ENCODE peak calls at places on chromosomes 16 and 17, in four cellular contexts. P is esophagus squamous epithelium, B is left ventricle myocardium inferior, Z is renal cortical epithelial cell. H is an unnamed sample.

GRCh38 chr17:58686980-58687379 is 4.9 kb downstream of the TEX14 start:
- DNase-seq in P (no peak), B (no peak), Z (no peak), H (no peak)

GRCh38 chr17:50055426-50056216 is at the start of gene ITGA3:
- DNase-seq in P (no peak), B (peak; percentile 78), Z (peak; percentile 90), H (peak; percentile 84)

GRCh38 chr17:661509-661908 is 53.1 kb downstream of the VPS53 start:
- DNase-seq in P (no peak), B (no peak), Z (no peak), H (no peak)

GRCh38 chr16:59330030-59330670 is 596.0 kb upstream of the GOT2 start:
- DNase-seq in P (no peak), B (no peak), Z (no peak), H (no peak)

GRCh38 chr16:56777533-56777932 is 47.6 kb downstream of the NUP93 start:
- DNase-seq in P (no peak), B (no peak), Z (no peak), H (no peak)

GRCh38 chr17:74768069-74768762 is 7.9 kb downstream of the NAT9 start:
- DNase-seq in P (no peak), B (peak; percentile 84), Z (peak; percentile 64), H (peak; percentile 82)

GRCh38 chr17:2547176-2547575 is 35.5 kb upstream of the METTL16 start:
- DNase-seq in P (no peak), B (no peak), Z (peak; percentile 32), H (no peak)

GRCh38 chr16:56617212-56618085 is 8.1 kb upstream of the MT1E start:
- DNase-seq in P (no peak), B (peak; percentile 88), Z (peak; percentile 51), H (peak; percentile 90)

GRCh38 chr17:28882154-28882895 is 15.2 kb downstream of the FLOT2 start:
- DNase-seq in P (no peak), B (no peak), Z (no peak), H (no peak)

GRCh38 chr16:11162571-11163268 is 93.3 kb downstream of the SOCS1 start:
- DNase-seq in P (no peak), B (no peak), Z (no peak), H (peak; percentile 22)

GRCh38 chr16:53224932-53225533 is 170.2 kb downstream of the CHD9 start:
- DNase-seq in P (no peak), B (no peak), Z (peak; percentile 33), H (no peak)

GRCh38 chr16:22668318-22668717 is 145.6 kb upstream of the HS3ST2 start:
- DNase-seq in P (no peak), B (no peak), Z (no peak), H (no peak)

GRCh38 chr16:11064846-11065245 is 120.5 kb downstream of the CLEC16A start:
- DNase-seq in P (no peak), B (no peak), Z (no peak), H (no peak)

GRCh38 chr17:71063127-71063526 is 893.8 kb downstream of the KCNJ2 start:
- DNase-seq in P (no peak), B (no peak), Z (no peak), H (no peak)

GRCh38 chr17:1001640-1002411 is 4.9 kb downstream of the TIMM22 start:
- DNase-seq in P (no peak), B (no peak), Z (no peak), H (no peak)

GRCh38 chr16:68737046-68737729 is at the start of gene CDH1:
- DNase-seq in P (no peak), B (no peak), Z (no peak), H (no peak)

GRCh38 chr16:84738255-84739038 is 38.6 kb downstream of the USP10 start:
- DNase-seq in P (no peak), B (peak; percentile 71), Z (peak; percentile 74), H (no peak)

GRCh38 chr16:2518823-2519710 is 1.1 kb upstream of the AMDHD2 start:
- DNase-seq in P (no peak), B (no peak), Z (no peak), H (peak; percentile 73)

GRCh38 chr17:29115906-29116651 is 64.1 kb downstream of the MYO18A start:
- DNase-seq in P (no peak), B (no peak), Z (peak; percentile 33), H (no peak)

GRCh38 chr16:49346459-49346858 is 27.1 kb upstream of the C16orf78 start:
- DNase-seq in P (no peak), B (no peak), Z (no peak), H (no peak)

GRCh38 chr17:42814633-42815399 is 9.3 kb downstream of the BECN1 start:
- DNase-seq in P (no peak), B (no peak), Z (no peak), H (no peak)

GRCh38 chr16:73956592-73957495 is 339.8 kb upstream of the PSMD7 start:
- DNase-seq in P (no peak), B (peak; percentile 43), Z (peak; percentile 46), H (no peak)

GRCh38 chr17:2980211-2980903 is 83.0 kb downstream of the OR1D5 start:
- DNase-seq in P (no peak), B (no peak), Z (no peak), H (no peak)

GRCh38 chr16:6684076-6684673 is 648.5 kb upstream of the RBFOX1 start:
- DNase-seq in P (no peak), B (no peak), Z (peak; percentile 15), H (no peak)

GRCh38 chr17:8289103-8289397 is 580 bp downstream of the RANGRF start:
- DNase-seq in P (no peak), B (peak; percentile 86), Z (no peak), H (peak; percentile 93)

GRCh38 chr17:1693339-1693738 is 8.7 kb upstream of the PRPF8 start:
- DNase-seq in P (no peak), B (no peak), Z (no peak), H (no peak)

GRCh38 chr16:14378131-14378551 is 251.9 kb downstream of the PARN start:
- DNase-seq in P (no peak), B (no peak), Z (no peak), H (no peak)

GRCh38 chr17:56785396-56785795 is 48.3 kb downstream of the C17orf67 start:
- DNase-seq in P (no peak), B (no peak), Z (peak; percentile 46), H (no peak)

GRCh38 chr17:64615025-64615677 is 47.0 kb downstream of the SMURF2 start:
- DNase-seq in P (no peak), B (no peak), Z (peak; percentile 59), H (no peak)

GRCh38 chr17:50660042-50660886 is 25.6 kb downstream of the ABCC3 start:
- DNase-seq in P (no peak), B (peak; percentile 46), Z (no peak), H (no peak)

GRCh38 chr16:6111390-6111789 is 1013.8 kb upstream of the EEF2KMT start:
- DNase-seq in P (no peak), B (no peak), Z (peak; percentile 32), H (no peak)

GRCh38 chr16:4847774-4848587 is 700 bp downstream of the UBN1 start:
- DNase-seq in P (no peak), B (peak; percentile 47), Z (peak; percentile 65), H (peak; percentile 80)

GRCh38 chr17:63450551-63450950 is 4.4 kb upstream of the CYB561 start:
- DNase-seq in P (no peak), B (no peak), Z (peak; percentile 11), H (no peak)

GRCh38 chr16:54589326-54589725 is 302.7 kb upstream of the IRX3 start:
- DNase-seq in P (no peak), B (no peak), Z (no peak), H (no peak)

GRCh38 chr17:69733171-69734014 is 318.9 kb downstream of the MAP2K6 start:
- DNase-seq in P (no peak), B (peak; percentile 22), Z (peak; percentile 97), H (peak; percentile 50)